ENCODE peak calls at places on chromosomes 2 and 18, in five cellular contexts. K, X, J, I and C are unnamed samples.

GRCh38 chr2:229622495-229623355 is 91.6 kb downstream of the DNER start:
- DNase-seq in X (no peak), J (no peak), I (no peak), K (no peak), C (no peak)

GRCh38 chr2:227759411-227760113 is 13.9 kb downstream of the SCYGR8 start:
- DNase-seq in K (no peak), X (peak; percentile 66), J (no peak), I (no peak), C (no peak)

GRCh38 chr2:172098287-172098649 is 4.4 kb downstream of the DLX2 start:
- DNase-seq in X (peak; percentile 74), I (no peak), K (peak; percentile 26), J (no peak), C (no peak)

GRCh38 chr2:1227289-1227900 is 185.9 kb upstream of the TPO start:
- DNase-seq in X (no peak), I (no peak), J (no peak), K (no peak), C (no peak)

GRCh38 chr2:207115715-207116364 is 49.9 kb downstream of the KLF7 start:
- DNase-seq in I (no peak), X (no peak), J (peak; percentile 31), K (no peak), C (no peak)

GRCh38 chr2:80073134-80073561 is 231.4 kb downstream of the LRRTM1 start:
- DNase-seq in I (peak; percentile 5), K (peak; percentile 58), J (no peak), X (no peak), C (no peak)

GRCh38 chr2:122421777-122422176 is 666.3 kb downstream of the TSN start:
- DNase-seq in X (no peak), K (no peak), I (no peak), J (no peak), C (no peak)

GRCh38 chr18:39191931-39192330 is 1626.3 kb upstream of the CELF4 start:
- DNase-seq in J (no peak), K (no peak), X (no peak), I (no peak), C (no peak)

GRCh38 chr2:130901061-130901460 is 64.3 kb downstream of the ARHGEF4 start:
- DNase-seq in X (peak; percentile 65), K (no peak), J (no peak), I (no peak), C (no peak)

GRCh38 chr2:216679658-216680024 is 15.7 kb downstream of the IGFBP5 start:
- DNase-seq in J (no peak), X (no peak), K (no peak), I (no peak), C (no peak)
- TF ChIP-seq POLR2A in J (no peak), X (no peak), K (no peak), I (no peak), C (no peak)

GRCh38 chr18:77366067-77366724 is 116.5 kb downstream of the GALR1 start:
- DNase-seq in J (no peak), I (no peak), X (no peak), K (no peak), C (no peak)

GRCh38 chr18:77359561-77360314 is 110.1 kb downstream of the GALR1 start:
- DNase-seq in X (no peak), K (no peak), I (no peak), J (no peak), C (no peak)

GRCh38 chr18:77360315-77361186 is 110.9 kb downstream of the GALR1 start:
- DNase-seq in X (no peak), J (no peak), K (no peak), I (no peak), C (no peak)

GRCh38 chr18:77365667-77366066 is 116.0 kb downstream of the GALR1 start:
- DNase-seq in K (no peak), I (no peak), J (no peak), X (no peak), C (no peak)

GRCh38 chr18:77361382-77361781 is 111.7 kb downstream of the GALR1 start:
- DNase-seq in J (no peak), X (no peak), I (no peak), K (no peak), C (no peak)
- TF ChIP-seq CTCF in J (no peak), X (no peak), I (no peak), K (no peak), C (no peak)

DNA sequence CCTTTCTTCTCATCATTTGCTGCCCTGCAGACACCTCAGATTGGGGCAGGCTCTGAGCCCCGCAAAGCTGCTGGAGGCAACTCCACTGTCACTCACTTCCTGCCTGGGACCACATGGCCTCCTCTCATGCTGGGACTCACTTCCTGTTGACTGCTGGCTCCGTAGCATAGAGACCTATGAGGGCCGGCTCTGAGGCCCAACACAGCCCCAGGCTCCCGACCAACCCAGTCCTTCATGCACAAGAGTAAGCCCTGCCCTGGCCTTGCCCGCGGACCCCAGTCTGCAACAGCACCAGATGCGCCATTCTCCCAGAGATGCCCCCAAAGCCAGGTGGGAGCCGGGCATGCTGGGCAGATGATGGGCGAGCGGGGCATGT is 55.7 kb downstream of the DNMT3A start:
- DNase-seq in X (no peak), I (no peak), J (no peak), K (no peak), C (no peak)
- TF ChIP-seq POLR2A in X (no peak), I (no peak), J (no peak), K (no peak), C (no peak)

GRCh38 chr2:220107380-220107791 is 480.0 kb downstream of the SLC4A3 start:
- DNase-seq in X (no peak), J (no peak), K (peak; percentile 5), I (no peak), C (no peak)
- TF ChIP-seq CTCF in X (no peak), J (no peak), K (no peak), I (no peak), C (no peak)

DNA sequence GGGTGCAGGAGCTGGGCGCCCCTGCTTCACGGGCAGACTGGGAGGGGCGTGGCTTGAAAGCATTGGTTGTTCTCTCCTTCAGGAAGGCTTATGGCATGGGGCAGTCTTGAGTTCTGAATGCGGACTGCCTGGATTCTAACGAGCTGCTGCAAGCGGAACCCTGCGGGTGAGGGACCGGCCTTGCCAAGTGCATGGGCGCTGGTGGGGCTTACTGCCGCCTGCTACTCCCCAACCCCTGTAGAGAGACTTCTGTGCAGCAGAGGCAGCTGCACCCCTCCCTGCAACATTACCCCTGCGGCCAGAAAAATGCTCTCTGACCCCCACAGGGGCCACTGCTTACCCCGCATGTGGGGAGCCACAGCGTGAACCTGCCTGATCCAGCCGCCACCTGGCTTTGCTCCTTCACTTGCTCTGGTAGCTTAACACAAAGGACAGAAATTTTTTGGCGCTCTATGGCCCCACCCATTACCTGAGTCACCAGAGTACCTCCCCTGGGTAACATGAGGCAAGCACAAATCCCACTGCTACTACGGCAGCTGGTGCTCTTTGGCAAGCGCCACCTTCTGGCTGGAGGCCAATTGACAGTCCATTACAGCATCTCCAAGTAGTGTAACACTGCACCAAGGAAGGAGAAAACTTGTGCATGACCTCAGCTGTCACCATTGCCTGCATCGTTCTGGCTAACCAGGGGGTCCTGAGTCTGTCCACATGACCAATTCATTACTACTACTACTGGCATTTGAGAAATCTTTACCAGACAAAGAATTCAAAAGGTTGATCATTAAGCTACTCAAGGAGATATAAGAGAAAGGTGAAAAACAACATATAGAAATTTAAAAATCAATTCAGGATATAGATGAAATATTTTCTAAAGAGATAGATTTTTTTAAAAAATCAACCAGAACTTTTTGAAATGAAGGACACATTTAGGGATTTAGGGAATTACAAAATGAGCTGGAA is 35.4 kb downstream of the MYL12B start:
- DNase-seq in X (peak; percentile 96), K (peak; percentile 75), J (peak; percentile 69), I (peak; percentile 80), C (peak; percentile 54)
- TF ChIP-seq POLR2A in X (no peak), K (peak; percentile 88), J (no peak), I (peak; percentile 19), C (peak; percentile 36)

GRCh38 chr2:116749994-116750393 is 1064.5 kb upstream of the DDX18 start:
- DNase-seq in X (no peak), J (no peak), I (no peak), K (no peak), C (no peak)

GRCh38 chr2:116747103-116747502 is 1067.4 kb upstream of the DDX18 start:
- DNase-seq in X (no peak), I (no peak), J (no peak), K (no peak), C (no peak)
- TF ChIP-seq CTCF in X (no peak), I (no peak), J (no peak), K (no peak), C (no peak)

DNA sequence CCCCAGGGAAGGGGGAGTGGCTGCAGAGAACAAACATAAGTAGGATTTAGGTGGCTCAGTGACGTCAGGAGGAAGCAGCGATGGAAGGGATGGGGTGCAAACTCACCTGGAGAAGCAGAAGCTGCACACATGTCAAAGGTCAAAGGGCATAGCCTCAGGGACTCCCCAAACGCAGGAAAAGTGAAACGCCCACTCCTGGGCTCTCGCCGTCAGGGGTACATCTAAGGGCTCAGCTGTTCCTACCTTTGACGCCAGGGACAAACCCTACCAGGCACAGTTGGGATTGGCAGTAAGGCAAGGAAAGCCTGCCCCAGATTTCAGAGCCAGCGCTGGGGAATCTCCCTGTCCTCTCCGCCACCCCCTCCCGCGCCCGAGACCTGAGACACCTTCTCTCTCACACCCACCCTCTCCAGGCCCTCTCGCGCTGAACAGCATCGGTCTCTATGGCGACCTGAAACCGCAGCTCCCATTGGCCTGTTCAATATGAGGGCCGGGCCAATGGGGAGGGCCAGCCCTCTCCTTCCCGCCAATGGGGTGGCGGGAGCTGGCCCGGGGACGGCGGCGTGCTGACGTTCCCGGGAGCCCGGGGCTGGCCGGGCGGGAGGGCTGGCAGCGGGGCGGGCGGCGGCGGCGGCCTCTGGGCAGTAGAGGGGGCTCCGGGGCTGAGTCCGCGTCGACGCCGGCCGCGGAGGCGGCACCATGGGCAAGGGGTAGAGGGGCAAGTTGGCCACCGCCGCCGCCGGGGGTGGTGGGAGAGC is at the start of the genes CCDC148 and PKP4:
- DNase-seq in I (peak; percentile 94), X (peak; percentile 96), K (peak; percentile 99), J (peak; percentile 87), C (peak; percentile 29)
- TF ChIP-seq POLR2A in I (peak; percentile 79), X (peak; percentile 28), K (no peak), J (peak; percentile 72), C (no peak)

GRCh38 chr2:10022886-10023662 is 20.3 kb upstream of the KLF11 start:
- DNase-seq in I (no peak), K (no peak), J (no peak), X (no peak), C (no peak)
- TF ChIP-seq CTCF in I (no peak), K (no peak), J (no peak), X (no peak), C (no peak)